ENCODE peak calls at places on chromosomes 11 and 22, in four cellular contexts. J is astrocyte of the cerebellum, R is choroid plexus epithelial cell, S is neural progenitor cell. D is an unnamed sample.

GRCh38 chr11:75264971-75265370 is 24.4 kb downstream of the TPBGL start:
- DNase-seq in J (no peak), R (no peak), S (no peak), D (no peak)

GRCh38 chr11:114366331-114367243 is 33.7 kb downstream of the C11orf71 start:
- DNase-seq in J (peak), R (peak), S (no peak), D (no peak)

GRCh38 chr11:122235615-122236014 is 119.6 kb upstream of the BLID start:
- DNase-seq in J (peak), R (peak), S (no peak), D (no peak)

GRCh38 chr11:34208266-34209135 is 103.1 kb downstream of the NAT10 start:
- DNase-seq in J (no peak), R (peak), S (no peak), D (no peak)

GRCh38 chr11:70103256-70103975 is 25.3 kb downstream of the ANO1 start:
- DNase-seq in J (no peak), R (no peak), S (peak), D (no peak)

GRCh38 chr11:35487532-35488078 is 37.8 kb downstream of the PAMR1 start:
- DNase-seq in J (peak), R (peak), S (peak), D (no peak)

GRCh38 chr11:106276126-106276525 is 198.7 kb downstream of the AASDHPPT start:
- DNase-seq in J (no peak), R (peak), S (no peak), D (no peak)

GRCh38 chr11:9575531-9576240 is 2.2 kb downstream of the WEE1 start:
- DNase-seq in J (no peak), R (peak), S (no peak), D (no peak)

GRCh38 chr22:40920526-40920925 is 30.7 kb upstream of the RBX1 start:
- DNase-seq in J (no peak), R (no peak), S (no peak), D (no peak)

GRCh38 chr11:71489311-71490043 is 36.5 kb downstream of the NADSYN1 start:
- DNase-seq in J (no peak), R (peak), S (no peak), D (peak)

GRCh38 chr11:37184371-37184770 is 586.3 kb upstream of the RAG2 start:
- DNase-seq in J (no peak), R (no peak), S (no peak), D (no peak)

GRCh38 chr22:45499746-45500145 is 2.9 kb upstream of the FBLN1 start:
- DNase-seq in J (no peak), R (no peak), S (no peak), D (no peak)

DNA sequence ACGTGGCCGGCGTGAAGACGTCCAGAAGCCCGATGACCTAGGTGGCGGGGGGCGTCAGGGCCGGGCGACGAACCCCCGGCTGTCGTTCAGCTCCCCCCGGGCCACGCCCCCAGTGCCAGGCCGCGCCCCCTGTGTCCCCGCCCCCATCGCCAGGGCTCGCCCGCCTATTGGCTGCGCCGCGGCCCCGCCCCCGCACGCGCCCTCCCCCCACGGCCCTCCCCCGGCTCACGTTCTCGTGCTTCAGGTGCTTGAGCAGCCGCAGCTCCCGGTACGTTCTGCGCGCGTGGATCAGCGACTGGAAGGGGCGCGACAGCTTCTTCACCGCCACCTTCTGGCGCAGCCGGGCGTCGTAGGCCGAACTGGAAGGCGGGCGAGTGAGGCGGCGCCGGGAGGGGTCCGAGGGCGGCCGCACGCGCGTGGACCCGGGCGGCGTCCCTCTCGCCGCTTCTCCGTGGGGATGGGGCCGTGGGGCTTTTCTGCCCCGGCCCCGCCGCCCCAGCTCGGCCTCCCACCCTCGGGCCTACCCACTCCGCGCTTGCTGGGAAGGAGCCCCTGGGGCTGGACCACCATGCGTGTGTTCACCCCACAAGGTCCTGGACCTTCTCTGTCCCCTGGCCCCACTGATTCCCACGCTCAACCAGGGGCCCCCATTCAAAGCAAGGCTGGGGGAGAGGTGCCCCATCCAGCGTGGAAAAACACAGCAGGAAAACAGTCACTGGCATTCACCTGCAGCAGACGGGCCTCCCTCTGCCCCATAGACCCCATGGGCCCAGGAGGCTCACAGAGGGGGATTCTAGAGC is 2.4 kb downstream of the MAPK11 start:
- DNase-seq in J (no peak), R (peak), S (peak), D (no peak)
- TF ChIP-seq CTCF in J (peak), R (peak), S (peak), D (no peak)

GRCh38 chr22:20130319-20130718 is 1.3 kb upstream of the ZDHHC8 start:
- DNase-seq in J (no peak), R (no peak), S (no peak), D (no peak)
- TF ChIP-seq CTCF in J (no peak), R (no peak), S (no peak), D (no peak)

GRCh38 chr22:38570841-38571364 is 920 bp upstream of the DMC1 start:
- DNase-seq in J (no peak), R (peak), S (peak), D (peak)
- TF ChIP-seq CTCF in J (no peak), R (peak), S (peak), D (no peak)

GRCh38 chr11:20669833-20670684 is 673 bp downstream of the NELL1 start:
- DNase-seq in J (no peak), R (no peak), S (peak), D (no peak)

GRCh38 chr11:20670932-20671403 is 1.6 kb downstream of the NELL1 start:
- DNase-seq in J (no peak), R (no peak), S (peak), D (no peak)

GRCh38 chr11:20668410-20668809 is 976 bp upstream of the NELL1 start:
- DNase-seq in J (no peak), R (no peak), S (peak), D (no peak)

GRCh38 chr11:20671856-20672546 is 2.6 kb downstream of the NELL1 start:
- DNase-seq in J (no peak), R (peak), S (peak), D (no peak)

GRCh38 chr11:20668844-20669832 is at the start of gene NELL1:
- DNase-seq in J (no peak), R (peak), S (peak), D (no peak)
- TF ChIP-seq CTCF in J (no peak), R (no peak), S (peak), D (no peak)

GRCh38 chr11:60756307-60757032 is at the start of gene MS4A15:
- DNase-seq in J (no peak), R (peak), S (peak), D (no peak)
- TF ChIP-seq CTCF in J (peak), R (peak), S (peak), D (no peak)

GRCh38 chr11:64687641-64688533 is 35.1 kb downstream of the NRXN2 start:
- DNase-seq in J (no peak), R (no peak), S (peak), D (no peak)

GRCh38 chr11:64688534-64688982 is 34.4 kb downstream of the NRXN2 start:
- DNase-seq in J (peak), R (peak), S (peak), D (peak)

GRCh38 chr11:64685536-64685935 is 37.5 kb downstream of the NRXN2 start:
- DNase-seq in J (no peak), R (no peak), S (no peak), D (no peak)

GRCh38 chr11:64686466-64687175 is 36.4 kb downstream of the NRXN2 start:
- DNase-seq in J (no peak), R (no peak), S (no peak), D (no peak)

GRCh38 chr11:64687204-64687603 is 35.8 kb downstream of the NRXN2 start:
- DNase-seq in J (no peak), R (no peak), S (no peak), D (no peak)
- TF ChIP-seq CTCF in J (no peak), R (no peak), S (no peak), D (no peak)

GRCh38 chr11:27842290-27842689 is 142.0 kb upstream of the BDNF start:
- DNase-seq in J (no peak), R (no peak), S (no peak), D (no peak)

GRCh38 chr11:27838674-27839073 is 138.4 kb upstream of the BDNF start:
- DNase-seq in J (no peak), R (no peak), S (no peak), D (no peak)

GRCh38 chr11:27837895-27838563 is 137.8 kb upstream of the BDNF start:
- DNase-seq in J (no peak), R (no peak), S (no peak), D (no peak)

DNA sequence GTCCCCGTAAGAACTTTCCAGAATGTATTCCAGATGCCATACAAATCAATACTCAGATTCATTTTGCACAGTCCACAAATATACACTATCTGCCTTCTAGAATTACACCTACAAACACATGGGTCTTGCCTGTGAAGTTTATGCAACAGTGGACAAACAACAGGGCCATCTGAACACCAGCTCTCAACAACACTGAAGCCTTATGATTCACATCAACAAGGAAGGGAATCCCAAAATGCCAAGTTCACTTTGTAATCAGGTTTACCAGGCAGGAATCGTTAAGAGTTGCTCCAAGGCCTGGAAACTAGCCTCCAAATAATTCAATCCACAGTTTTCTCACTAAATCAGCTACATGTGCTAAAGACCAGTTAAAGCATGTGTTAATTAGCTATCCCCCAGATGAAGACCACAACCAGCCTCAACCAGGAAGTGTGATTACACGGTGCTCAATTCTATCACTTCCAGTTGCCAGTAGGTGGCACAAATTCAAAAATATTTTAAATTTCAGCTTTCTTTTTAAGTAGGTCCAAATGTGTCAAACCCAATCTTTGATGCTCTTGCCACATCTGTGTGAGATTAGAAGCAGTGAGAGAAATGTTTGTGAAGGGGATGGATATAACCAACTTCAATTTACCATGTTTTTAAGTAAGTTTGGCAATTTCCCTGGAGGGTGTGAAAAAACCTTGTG is 139.1 kb upstream of the BDNF start:
- DNase-seq in J (peak), R (peak), S (no peak), D (no peak)
- TF ChIP-seq CTCF in J (peak), R (peak), S (peak), D (no peak)

DNA sequence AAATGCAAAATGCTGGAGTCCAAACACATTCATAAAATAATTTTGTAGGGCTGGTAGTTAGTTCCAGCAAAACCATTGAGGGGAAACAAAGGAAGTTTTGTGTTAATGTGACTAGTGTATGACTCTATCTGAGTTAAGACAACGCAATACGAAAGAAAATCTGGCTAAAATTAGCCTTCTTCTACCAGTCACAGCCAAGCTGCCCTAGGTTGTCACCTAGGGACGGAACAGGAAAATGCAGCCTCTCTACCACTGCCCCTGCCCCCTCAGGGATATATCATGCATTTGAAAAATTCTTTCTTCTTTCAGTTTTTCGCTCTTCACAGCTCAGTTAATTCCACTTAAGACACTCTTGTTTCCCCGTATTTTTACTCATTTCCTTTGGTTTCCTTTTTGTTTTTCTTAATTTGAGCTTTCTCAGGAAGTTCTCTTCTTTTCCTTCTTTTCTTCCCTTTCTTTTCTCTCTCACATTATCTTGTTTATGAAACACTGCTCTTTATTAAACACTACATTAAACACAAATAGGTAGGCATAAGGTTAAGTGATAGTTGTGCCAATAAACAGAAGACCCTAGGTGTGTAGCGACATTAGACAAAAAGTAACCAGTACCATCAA is 30.6 kb downstream of the KIRREL3 start:
- DNase-seq in J (peak), R (no peak), S (peak), D (no peak)
- TF ChIP-seq CTCF in J (peak), R (peak), S (peak), D (no peak)

DNA sequence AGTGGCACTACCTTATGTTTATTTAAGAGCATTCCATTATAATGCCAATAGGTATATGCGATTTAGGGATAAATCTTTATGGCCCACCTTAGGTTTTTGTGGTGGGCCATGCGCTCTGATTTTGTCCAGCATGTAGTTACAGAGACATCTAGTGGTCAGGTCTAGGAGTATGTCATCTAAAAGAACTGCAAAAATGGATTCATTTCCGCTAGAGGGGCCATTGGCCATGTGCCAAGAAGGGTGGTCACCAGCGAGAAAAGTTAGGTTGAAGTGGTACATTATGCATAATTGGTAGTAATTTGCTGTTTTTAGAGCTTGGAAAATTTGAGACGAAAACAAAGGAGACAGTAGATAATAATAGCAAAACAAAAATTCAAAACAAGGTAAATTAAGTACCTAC is 27.7 kb downstream of the LRRC4C start:
- DNase-seq in J (no peak), R (peak), S (peak), D (no peak)
- TF ChIP-seq CTCF in J (peak), R (peak), S (peak), D (no peak)

D was measured in natural killer cell.